ENCODE peak calls at places on chromosomes 4 and X, in four cellular contexts. C is SK-N-SH, M is HepG2, S is K562. G is an unnamed sample.

GRCh38 chr4:143782521-143782920 is 82.0 kb upstream of the FREM3 start:
- DNase-seq in C (no peak), M (no peak), S (no peak), G (no peak)

GRCh38 chr4:8192748-8193738 is 6.0 kb upstream of the SH3TC1 start:
- DNase-seq in C (peak; percentile 78), M (peak; percentile 73), S (no peak), G (no peak)

GRCh38 chrX:155048997-155049619 is 21.8 kb downstream of the CMC4 start:
- DNase-seq in C (peak; percentile 39), M (peak; percentile 35), S (peak; percentile 27), G (peak; percentile 64)

GRCh38 chr4:127410201-127410600 is 222.6 kb upstream of the INTU start:
- DNase-seq in C (no peak), M (no peak), S (no peak), G (no peak)

GRCh38 chr4:180363817-180364216 is 1879.4 kb upstream of the TENM3 start:
- DNase-seq in C (no peak), M (no peak), S (no peak), G (no peak)

GRCh38 chr4:153799708-153800074 is 10.8 kb upstream of the SFRP2 start:
- DNase-seq in C (no peak), M (no peak), S (no peak), G (no peak)

GRCh38 chr4:17315459-17315858 is 196.4 kb downstream of the QDPR start:
- DNase-seq in C (no peak), M (no peak), S (no peak), G (no peak)

GRCh38 chrX:18701621-18702361 is 5.7 kb upstream of the PPEF1 start:
- DNase-seq in C (no peak), M (peak; percentile 4), S (no peak), G (no peak)

GRCh38 chrX:2342281-2342688 is 158.5 kb downstream of the DHRSX start:
- DNase-seq in C (no peak), M (no peak), S (no peak), G (no peak)

GRCh38 chrX:79268788-79269187 is 98.3 kb downstream of the ITM2A start:
- DNase-seq in C (no peak), M (no peak), S (no peak), G (no peak)

GRCh38 chr4:169940460-169940859 is 85.7 kb downstream of the MFAP3L start:
- DNase-seq in C (peak; percentile 27), M (no peak), S (no peak), G (peak; percentile 52)
- TF ChIP-seq FOXJ3 in C (no peak), M (no peak), S (no peak), G (no peak)

DNA sequence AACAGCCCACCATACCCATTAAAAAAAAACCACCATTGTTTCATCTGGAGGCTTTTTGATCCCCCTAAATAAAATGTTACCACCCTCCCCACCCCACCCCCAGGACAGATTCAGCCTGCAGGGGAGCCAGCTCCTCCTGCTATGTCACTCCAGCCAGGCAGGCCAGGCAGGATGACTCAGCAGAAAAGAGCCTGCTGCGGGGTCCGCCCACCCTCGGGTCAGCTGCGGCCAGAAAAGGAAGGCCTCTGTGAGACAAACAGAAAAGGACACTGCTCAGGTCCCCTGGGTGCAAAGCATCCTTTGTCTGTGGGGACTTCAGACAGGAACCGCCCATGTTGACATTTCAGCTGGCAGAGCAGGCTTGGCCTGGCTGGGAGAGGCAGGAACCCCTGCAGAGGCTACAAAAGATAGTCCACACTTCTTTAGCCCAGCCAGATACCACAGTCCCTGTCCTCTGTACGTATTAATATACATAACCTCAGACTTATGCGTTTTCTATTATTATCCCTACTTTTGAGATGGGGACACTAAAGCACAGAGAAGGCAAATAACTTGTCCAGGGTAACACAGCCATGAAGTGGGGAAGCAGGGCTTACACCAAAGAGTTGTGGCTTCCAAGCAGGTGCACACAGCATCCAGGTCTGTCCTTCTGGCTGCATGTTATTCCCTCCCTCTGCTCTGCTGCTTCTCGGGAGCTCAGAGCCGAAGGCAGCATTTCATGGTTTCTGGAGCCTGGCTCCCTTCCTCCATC is 147.7 kb downstream of the CPEB2 start:
- DNase-seq in C (peak; percentile 54), M (peak; percentile 93), S (peak; percentile 93), G (peak; percentile 61)
- TF ChIP-seq FOXJ3 in C (no peak), M (peak; percentile 53), S (no peak), G (no peak)

GRCh38 chr4:40003986-40004385 is 26.3 kb upstream of the PDS5A start:
- DNase-seq in C (no peak), M (no peak), S (no peak), G (no peak)
- TF ChIP-seq FOXJ3 in C (no peak), M (no peak), S (no peak), G (no peak)

GRCh38 chrX:39912126-39912525 is 185.6 kb downstream of the BCOR start:
- DNase-seq in C (no peak), M (no peak), S (no peak), G (no peak)
- TF ChIP-seq FOXJ3 in C (no peak), M (no peak), S (no peak), G (no peak)

GRCh38 chrX:39399387-39399786 is 598.1 kb downstream of the MID1IP1 start:
- DNase-seq in C (no peak), M (no peak), S (no peak), G (no peak)

GRCh38 chrX:39398215-39398972 is 597.1 kb downstream of the MID1IP1 start:
- DNase-seq in C (no peak), M (no peak), S (no peak), G (no peak)

GRCh38 chrX:39398973-39399268 is 597.7 kb downstream of the MID1IP1 start:
- DNase-seq in C (no peak), M (no peak), S (no peak), G (no peak)

GRCh38 chrX:39396358-39396995 is 595.2 kb downstream of the MID1IP1 start:
- DNase-seq in C (no peak), M (no peak), S (no peak), G (no peak)

DNA sequence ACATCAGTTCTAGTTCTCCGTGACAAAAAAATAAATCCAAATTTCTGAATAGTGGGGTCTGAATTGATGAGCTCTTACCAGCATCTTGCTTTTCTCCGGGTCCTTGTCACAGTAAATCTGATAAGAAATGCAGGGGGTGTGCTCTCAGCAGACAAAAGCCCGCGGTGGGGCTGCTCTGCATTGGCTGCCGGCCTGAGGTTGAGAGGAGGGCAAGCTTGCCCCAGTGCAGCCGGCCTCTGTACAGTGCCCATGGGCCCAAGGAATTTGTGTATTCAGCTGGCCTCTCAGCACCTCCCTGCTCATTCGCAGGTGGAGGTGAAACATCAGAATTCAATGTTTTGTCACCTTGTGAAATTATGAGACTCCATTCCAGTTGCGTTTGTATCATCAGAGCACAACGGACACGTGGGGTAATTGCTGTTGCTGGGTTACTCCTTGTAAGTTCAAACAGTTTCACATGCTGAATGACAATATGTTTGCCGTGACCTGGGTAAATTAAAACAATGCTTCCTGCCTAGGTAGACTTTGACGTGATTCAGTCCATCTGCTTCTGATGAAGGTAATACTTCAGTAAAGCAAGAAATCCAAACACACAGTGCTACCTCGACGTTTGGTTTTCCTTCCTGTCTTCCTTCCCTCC is 596.4 kb downstream of the MID1IP1 start:
- DNase-seq in C (peak; percentile 37), M (no peak), S (no peak), G (no peak)
- TF ChIP-seq FOXJ3 in C (no peak), M (no peak), S (no peak), G (no peak)

GRCh38 chr4:14180166-14180565 is 552.6 kb upstream of the BOD1L1 start:
- DNase-seq in C (no peak), M (no peak), S (no peak), G (no peak)
- TF ChIP-seq FOXJ3 in C (no peak), M (no peak), S (no peak), G (no peak)

GRCh38 chrX:68842351-68842750 is 13.5 kb downstream of the EFNB1 start:
- DNase-seq in C (no peak), M (no peak), S (no peak), G (no peak)
- TF ChIP-seq FOXJ3 in C (no peak), M (no peak), S (no peak), G (no peak)

DNA sequence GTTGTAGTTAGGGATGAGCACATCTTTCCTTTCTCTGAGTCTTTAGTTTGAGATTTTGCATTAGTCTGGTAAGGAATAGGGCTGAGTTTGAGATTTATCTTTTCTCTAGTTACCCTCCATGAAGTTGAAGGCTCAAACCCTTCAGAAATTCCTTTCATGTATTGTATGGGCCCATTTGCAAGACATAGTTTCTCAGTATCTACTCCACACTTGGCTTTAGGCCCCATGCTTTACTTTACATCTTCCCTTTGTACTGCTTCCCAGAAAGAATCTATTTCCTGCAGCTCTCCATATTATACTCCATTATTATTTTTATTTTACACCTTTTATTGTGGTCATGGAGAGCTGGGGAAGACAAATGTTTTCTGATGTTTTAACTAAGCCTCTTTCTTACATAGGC is 1038.3 kb downstream of the TECRL start:
- DNase-seq in C (no peak), M (no peak), S (no peak), G (no peak)
- TF ChIP-seq FOXJ3 in C (no peak), M (no peak), S (no peak), G (no peak)